ENCODE peak calls at places on chromosomes 1 and 21, in five cellular contexts. I is HepG2, Q is K562, L is HCT116, U is SK-N-SH. N is an unnamed sample.

GRCh38 chr1:54608561-54609230 is 14.6 kb downstream of the FAM151A start:
- DNase-seq in I (no peak), Q (no peak), L (no peak), U (no peak), N (no peak)

GRCh38 chr21:43343992-43344886 is 82.7 kb downstream of the SIK1 start:
- DNase-seq in I (no peak), Q (no peak), L (no peak), U (no peak), N (no peak)

GRCh38 chr1:6638226-6638625 is 13.6 kb downstream of the THAP3 start:
- DNase-seq in I (no peak), Q (no peak), L (no peak), U (no peak), N (no peak)

GRCh38 chr1:226609836-226610455 is 61.4 kb downstream of the STUM start:
- DNase-seq in I (no peak), Q (no peak), L (no peak), U (no peak), N (no peak)

GRCh38 chr1:54122992-54123391 is 29.8 kb downstream of the CDCP2 start:
- DNase-seq in I (no peak), Q (no peak), L (no peak), U (no peak), N (no peak)

GRCh38 chr1:211200311-211200710 is 58.9 kb upstream of the RCOR3 start:
- DNase-seq in I (no peak), Q (no peak), L (no peak), U (no peak), N (no peak)

GRCh38 chr1:208048904-208049303 is 138.0 kb upstream of the CD34 start:
- DNase-seq in I (no peak), Q (no peak), L (no peak), U (no peak), N (no peak)

GRCh38 chr1:218447010-218447689 is 102.0 kb downstream of the TGFB2 start:
- DNase-seq in I (no peak), Q (no peak), L (no peak), U (no peak), N (no peak)

GRCh38 chr1:155223017-155223416 is 14.5 kb downstream of the MTX1 start:
- DNase-seq in I (no peak), Q (no peak), L (no peak), U (no peak), N (no peak)

GRCh38 chr1:167165948-167166702 is 54.6 kb upstream of the POU2F1 start:
- DNase-seq in I (no peak), Q (no peak), L (no peak), U (no peak), N (no peak)

GRCh38 chr21:46504681-46505080 is 46.0 kb downstream of the DIP2A start:
- DNase-seq in I (no peak), Q (no peak), L (no peak), U (no peak), N (no peak)

GRCh38 chr1:193392686-193393085 is 206.3 kb upstream of the B3GALT2 start:
- DNase-seq in I (no peak), Q (no peak), L (no peak), U (no peak), N (no peak)

GRCh38 chr21:42518216-42518615 is 4.6 kb downstream of the SLC37A1 start:
- DNase-seq in I (no peak), Q (no peak), L (peak), U (no peak), N (no peak)

GRCh38 chr1:51724797-51725196 is 107.9 kb downstream of the OSBPL9 start:
- DNase-seq in I (no peak), Q (no peak), L (no peak), U (no peak), N (no peak)

GRCh38 chr1:52658795-52659194 is 25.8 kb downstream of the SHISAL2A start:
- DNase-seq in I (no peak), Q (no peak), L (no peak), U (no peak), N (no peak)

GRCh38 chr21:44730951-44731579 is 19.7 kb upstream of the TSPEAR start:
- DNase-seq in I (no peak), Q (peak), L (no peak), U (no peak), N (no peak)

GRCh38 chr1:168261390-168261789 is 19.3 kb upstream of the TBX19 start:
- DNase-seq in I (no peak), Q (no peak), L (no peak), U (no peak), N (no peak)

GRCh38 chr1:39395357-39395831 is 96.0 kb upstream of the BMP8A start:
- DNase-seq in I (peak), Q (no peak), L (peak), U (no peak), N (no peak)

GRCh38 chr1:172321429-172321828 is 99.1 kb upstream of the C1orf105 start:
- DNase-seq in I (no peak), Q (no peak), L (no peak), U (no peak), N (no peak)

GRCh38 chr1:24321150-24321549 is 2.0 kb downstream of the GRHL3 start:
- DNase-seq in I (no peak), Q (no peak), L (no peak), U (peak), N (no peak)

GRCh38 chr1:46128336-46128735 is 4.1 kb downstream of the PIK3R3 start:
- DNase-seq in I (no peak), Q (no peak), L (no peak), U (no peak), N (no peak)

GRCh38 chr1:46096269-46097148 is 35.9 kb downstream of the PIK3R3 start:
- DNase-seq in I (no peak), Q (no peak), L (no peak), U (no peak), N (no peak)

GRCh38 chr21:45844181-45844580 is 137.4 kb upstream of the COL6A1 start:
- DNase-seq in I (no peak), Q (no peak), L (no peak), U (no peak), N (no peak)

GRCh38 chr1:8439015-8439702 is 121.2 kb downstream of the SLC45A1 start:
- DNase-seq in I (peak), Q (peak), L (no peak), U (peak), N (no peak)

GRCh38 chr21:45294509-45295291 is 7.0 kb upstream of the POFUT2 start:
- DNase-seq in I (no peak), Q (no peak), L (no peak), U (peak), N (no peak)

GRCh38 chr1:33624261-33624990 is 152.0 kb downstream of the ZSCAN20 start:
- DNase-seq in I (no peak), Q (no peak), L (no peak), U (no peak), N (no peak)

GRCh38 chr21:45374826-45375455 is 30.0 kb upstream of the COL18A1 start:
- DNase-seq in I (no peak), Q (no peak), L (no peak), U (no peak), N (no peak)

GRCh38 chr1:245687636-245688535 is 533.1 kb downstream of the KIF26B start:
- DNase-seq in I (no peak), Q (no peak), L (no peak), U (peak), N (no peak)

GRCh38 chr1:48109390-48110009 is 112.3 kb upstream of the TRABD2B start:
- DNase-seq in I (peak), Q (no peak), L (peak), U (peak), N (no peak)

GRCh38 chr1:112575154-112575804 is 43.7 kb downstream of the ST7L start:
- DNase-seq in I (no peak), Q (peak), L (peak), U (no peak), N (no peak)

DNA sequence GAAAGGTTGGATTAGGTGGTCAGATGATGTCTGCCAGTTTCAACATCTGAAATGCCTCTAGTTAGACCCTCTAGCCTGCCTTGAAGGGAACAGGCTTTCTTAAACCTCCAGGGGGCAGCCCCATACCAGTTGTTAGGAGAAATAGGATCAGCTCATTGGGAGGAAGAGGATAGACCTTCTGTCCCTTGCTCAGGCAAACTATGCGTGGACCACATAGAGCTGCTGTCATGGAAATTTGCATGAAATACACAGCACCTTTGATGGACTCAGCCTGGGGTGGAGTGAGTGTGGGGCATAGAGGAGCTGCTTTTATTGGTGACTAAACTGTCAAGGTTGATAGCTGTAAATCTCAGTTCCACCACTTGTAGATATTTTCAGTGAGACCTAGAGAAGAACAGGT is 38.4 kb upstream of the SPAG17 start:
- DNase-seq in I (peak), Q (no peak), L (no peak), U (no peak), N (no peak)
- TF ChIP-seq ZBTB33 in I (no peak), Q (no peak), L (no peak), U (no peak), N (no peak)

GRCh38 chr1:213884942-213885341 is 102.8 kb upstream of the PROX1 start:
- DNase-seq in I (no peak), Q (no peak), L (no peak), U (no peak), N (no peak)
- TF ChIP-seq ZBTB33 in I (no peak), Q (no peak), L (no peak), U (no peak), N (no peak)

GRCh38 chr21:39536835-39537234 is 75.9 kb upstream of the B3GALT5 start:
- DNase-seq in I (no peak), Q (no peak), L (no peak), U (no peak), N (no peak)
- TF ChIP-seq ZBTB33 in I (no peak), Q (no peak), L (no peak), U (no peak), N (no peak)

GRCh38 chr1:153550398-153550758 is 1.3 kb upstream of the S100A3 start:
- DNase-seq in I (no peak), Q (no peak), L (no peak), U (no peak), N (no peak)
- TF ChIP-seq ZBTB33 in I (no peak), Q (no peak), L (no peak), U (no peak), N (no peak)